ENCODE peak calls at places on chromosome 9, in eight cellular contexts. V is Peyer's patch, H is breast epithelium, R is spleen, P is stomach, K is thyroid gland, O is body of pancreas, X is esophagus squamous epithelium. M is an unnamed sample.

GRCh38 chr9:96113045-96113444 is 188.9 kb downstream of the HSD17B3 start:
- DNase-seq in V (no peak), H (no peak), R (no peak), P (no peak), K (no peak), O (no peak), X (no peak), M (no peak)

GRCh38 chr9:114430443-114430842 is 42.7 kb upstream of the AKNA start:
- DNase-seq in V (no peak), H (no peak), R (peak), P (no peak), K (no peak), O (no peak), X (no peak), M (peak)

GRCh38 chr9:134642385-134643181 is 980 bp downstream of the COL5A1 start:
- DNase-seq in V (no peak), H (no peak), R (no peak), P (peak), K (peak), O (peak), X (no peak), M (peak)

GRCh38 chr9:128192601-128193371 is 1.4 kb upstream of the CIZ1 start:
- DNase-seq in V (peak), H (peak), R (peak), P (peak), K (peak), O (peak), X (no peak), M (peak)

GRCh38 chr9:29039258-29039657 is 1466.0 kb upstream of the C9orf72 start:
- DNase-seq in V (no peak), H (no peak), R (no peak), P (no peak), K (no peak), O (no peak), X (no peak), M (no peak)

GRCh38 chr9:28539432-28539831 is 966.2 kb upstream of the C9orf72 start:
- DNase-seq in V (no peak), H (no peak), R (no peak), P (no peak), K (no peak), O (no peak), X (no peak), M (no peak)

GRCh38 chr9:108056083-108056804 is 566.7 kb upstream of the KLF4 start:
- DNase-seq in V (no peak), H (no peak), R (no peak), P (no peak), K (no peak), O (no peak), X (no peak), M (no peak)

GRCh38 chr9:38671748-38672147 is 48.2 kb downstream of the FAM240B start:
- DNase-seq in V (no peak), H (no peak), R (no peak), P (no peak), K (no peak), O (no peak), X (no peak), M (no peak)

GRCh38 chr9:124784503-124784902 is 7.6 kb downstream of the OLFML2A start:
- DNase-seq in V (no peak), H (peak), R (no peak), P (no peak), K (no peak), O (no peak), X (no peak), M (no peak)

GRCh38 chr9:82242285-82242963 is 253.9 kb downstream of the SPATA31D1 start:
- DNase-seq in V (no peak), H (no peak), R (peak), P (no peak), K (no peak), O (no peak), X (no peak), M (no peak)

GRCh38 chr9:29958469-29958868 is 2385.2 kb upstream of the C9orf72 start:
- DNase-seq in V (no peak), H (no peak), R (no peak), P (no peak), K (no peak), O (no peak), X (no peak), M (no peak)

GRCh38 chr9:107363511-107364182 is 80.6 kb downstream of the RAD23B start:
- DNase-seq in V (no peak), H (peak), R (no peak), P (no peak), K (no peak), O (no peak), X (no peak), M (no peak)

GRCh38 chr9:121179930-121180681 is 21.6 kb downstream of the RAB14 start:
- DNase-seq in V (no peak), H (no peak), R (no peak), P (no peak), K (no peak), O (no peak), X (no peak), M (no peak)

GRCh38 chr9:105375323-105375722 is 72.5 kb upstream of the FSD1L start:
- DNase-seq in V (no peak), H (no peak), R (no peak), P (no peak), K (no peak), O (no peak), X (no peak), M (no peak)

GRCh38 chr9:36006541-36006940 is 30.2 kb upstream of the RECK start:
- DNase-seq in V (no peak), H (no peak), R (no peak), P (no peak), K (no peak), O (no peak), X (no peak), M (no peak)

GRCh38 chr9:36008774-36009300 is 27.9 kb upstream of the RECK start:
- DNase-seq in V (peak), H (peak), R (no peak), P (peak), K (peak), O (peak), X (no peak), M (peak)

GRCh38 chr9:36005891-36006290 is 30.8 kb upstream of the RECK start:
- DNase-seq in V (no peak), H (no peak), R (no peak), P (no peak), K (no peak), O (no peak), X (no peak), M (no peak)

GRCh38 chr9:36007852-36008251 is 28.9 kb upstream of the RECK start:
- DNase-seq in V (no peak), H (no peak), R (no peak), P (no peak), K (no peak), O (no peak), X (no peak), M (no peak)

DNA sequence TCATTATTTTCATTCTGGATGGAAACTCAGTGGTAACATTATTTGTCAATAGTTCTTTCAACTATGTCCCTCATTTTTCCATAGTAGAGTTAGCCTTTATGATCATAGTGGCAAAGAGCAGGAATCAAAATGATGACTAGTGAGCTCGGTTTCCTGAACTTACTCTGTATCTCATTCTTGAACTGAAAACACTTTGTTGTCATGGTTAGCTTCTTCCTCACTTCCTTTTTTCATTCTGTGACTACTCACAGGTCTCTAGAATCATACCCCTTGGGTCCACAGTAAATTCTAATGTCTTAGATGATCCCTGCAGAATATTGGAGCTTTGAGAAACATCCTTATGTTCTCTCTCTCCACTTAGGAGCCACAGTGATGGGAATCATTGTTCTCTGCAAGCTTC is 29.4 kb upstream of the RECK start:
- DNase-seq in V (no peak), H (no peak), R (no peak), P (no peak), K (no peak), O (no peak), X (no peak), M (no peak)
- TF ChIP-seq CTCF in V (no peak), H (no peak), R (no peak), P (no peak), K (no peak), O (no peak), X (no peak), M (no peak)

GRCh38 chr9:15552641-15553527 is at the start of gene CCDC171:
- DNase-seq in V (peak), H (peak), R (peak), P (peak), K (peak), O (peak), X (peak), M (peak)
- TF ChIP-seq POLR2A in V (peak), H (no peak), R (peak), P (no peak), K (peak), O (peak), X (peak), M (no peak)

DNA sequence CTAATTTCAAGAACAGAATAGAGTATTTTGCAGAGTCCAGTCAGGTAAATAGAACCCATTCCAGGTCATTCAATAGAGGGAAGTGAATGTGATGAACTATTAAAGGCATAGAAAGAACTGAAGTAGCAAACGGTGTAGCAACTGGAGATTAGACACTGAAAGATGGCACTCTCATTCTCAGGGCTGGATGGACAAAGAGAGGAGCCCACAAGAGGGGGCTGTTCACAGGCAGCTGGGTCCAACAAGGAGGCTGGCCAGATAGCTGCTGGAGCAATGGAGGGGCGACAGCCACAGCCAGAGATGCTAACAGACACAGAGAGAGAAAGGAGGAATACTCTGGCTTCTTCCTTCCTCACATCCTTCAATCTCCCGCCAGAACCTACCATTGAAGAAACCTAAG is 93.1 kb upstream of the SMARCA2 start:
- DNase-seq in V (no peak), H (no peak), R (no peak), P (no peak), K (no peak), O (no peak), X (no peak), M (no peak)
- TF ChIP-seq CTCF in V (no peak), H (no peak), R (no peak), P (no peak), K (no peak), O (no peak), X (no peak), M (no peak)

GRCh38 chr9:126366366-126367011 is 39.9 kb downstream of the MVB12B start:
- DNase-seq in V (no peak), H (no peak), R (no peak), P (no peak), K (no peak), O (no peak), X (no peak), M (peak)
- TF ChIP-seq POLR2A in V (no peak), H (no peak), R (no peak), P (no peak), K (no peak), O (no peak), X (no peak), M (no peak)

M was measured in lower leg skin.